ENCODE peak calls at places on chromosomes 12 and 14, in six cellular contexts. Z is AG09319, F is tibial artery, W is endothelial cell, X is BE2C, L is thyroid gland. B is an unnamed sample.
A peak's percentile ranks its signal among the peaks of the same experiment; 100 is the strongest.

GRCh38 chr14:50739186-50739585 is 71.1 kb upstream of the SAV1 start:
- DNase-seq in Z (no peak), F (no peak), W (no peak), X (no peak), L (no peak), B (no peak)

GRCh38 chr12:27334721-27335082 is 2.1 kb downstream of the BMAL2 start:
- DNase-seq in Z (no peak), F (no peak), W (no peak), X (no peak), L (no peak), B (no peak)

GRCh38 chr12:104494816-104495158 is 38.0 kb downstream of the CHST11 start:
- DNase-seq in Z (no peak), F (no peak), W (no peak), X (no peak), L (no peak), B (no peak)

GRCh38 chr12:41190360-41190759 is 2.2 kb downstream of the PDZRN4 start:
- DNase-seq in Z (no peak), F (no peak), W (peak; percentile 14), X (no peak), L (peak; percentile 48), B (peak; percentile 2)

GRCh38 chr14:45715946-45716345 is 462.9 kb upstream of the MIS18BP1 start:
- DNase-seq in Z (no peak), F (no peak), W (no peak), X (no peak), L (no peak), B (no peak)

GRCh38 chr12:6953417-6954315 is 2.5 kb downstream of the PTPN6 start:
- DNase-seq in Z (no peak), F (no peak), W (peak; percentile 55), X (no peak), L (no peak), B (peak; percentile 80)

GRCh38 chr12:29707846-29708245 is 75.9 kb downstream of the TMTC1 start:
- DNase-seq in Z (no peak), F (no peak), W (no peak), X (no peak), L (no peak), B (no peak)

GRCh38 chr12:55720894-55721444 is 776 bp downstream of the RDH5 start:
- DNase-seq in Z (peak; percentile 84), F (peak; percentile 96), W (peak; percentile 38), X (peak; percentile 64), L (peak; percentile 38), B (no peak)

GRCh38 chr14:32985881-32986280 is 47.2 kb downstream of the NPAS3 start:
- DNase-seq in Z (no peak), F (no peak), W (no peak), X (no peak), L (no peak), B (no peak)

GRCh38 chr12:116520801-116521471 is 38.2 kb upstream of the MAP1LC3B2 start:
- DNase-seq in Z (no peak), F (no peak), W (no peak), X (no peak), L (no peak), B (no peak)

GRCh38 chr12:66269757-66270383 is 32.4 kb upstream of the HELB start:
- DNase-seq in Z (peak; percentile 23), F (no peak), W (no peak), X (no peak), L (no peak), B (peak; percentile 37)

GRCh38 chr12:4720637-4720995 is 416 bp downstream of the GALNT8 start:
- DNase-seq in Z (no peak), F (no peak), W (no peak), X (no peak), L (no peak), B (no peak)

GRCh38 chr14:74616507-74616906 is 4.5 kb upstream of the LTBP2 start:
- DNase-seq in Z (no peak), F (no peak), W (no peak), X (no peak), L (no peak), B (no peak)

GRCh38 chr12:65540140-65540539 is 261.7 kb downstream of the MSRB3 start:
- DNase-seq in Z (no peak), F (no peak), W (no peak), X (no peak), L (no peak), B (no peak)

GRCh38 chr14:67748312-67748711 is 46.6 kb downstream of the RDH12 start:
- DNase-seq in Z (no peak), F (no peak), W (no peak), X (no peak), L (peak; percentile 64), B (no peak)

GRCh38 chr14:77123381-77124344 is 17.9 kb downstream of the ZDHHC22 start:
- DNase-seq in Z (no peak), F (no peak), W (no peak), X (no peak), L (peak; percentile 96), B (no peak)

GRCh38 chr12:50637870-50638481 is 125.9 kb upstream of the ATF1 start:
- DNase-seq in Z (no peak), F (no peak), W (no peak), X (no peak), L (no peak), B (peak; percentile 59)

GRCh38 chr12:62766516-62766915 is 168.4 kb downstream of the PPM1H start:
- DNase-seq in Z (no peak), F (no peak), W (no peak), X (no peak), L (no peak), B (no peak)

GRCh38 chr14:71246539-71246938 is 339.3 kb downstream of the PCNX1 start:
- DNase-seq in Z (no peak), F (no peak), W (no peak), X (no peak), L (no peak), B (no peak)

GRCh38 chr12:30440826-30441602 is 254.7 kb downstream of the IPO8 start:
- DNase-seq in Z (no peak), F (no peak), W (peak; percentile 41), X (peak; percentile 51), L (no peak), B (no peak)

GRCh38 chr12:10737249-10737648 is 14.1 kb upstream of the YBX3 start:
- DNase-seq in Z (no peak), F (no peak), W (no peak), X (no peak), L (no peak), B (no peak)

GRCh38 chr12:2574536-2574935 is 220.2 kb upstream of the FKBP4 start:
- DNase-seq in Z (no peak), F (peak; percentile 41), W (no peak), X (no peak), L (no peak), B (no peak)

GRCh38 chr12:103301642-103302620 is 193.8 kb downstream of the C12orf42 start:
- DNase-seq in Z (no peak), F (no peak), W (peak; percentile 62), X (peak; percentile 65), L (no peak), B (no peak)

GRCh38 chr14:99752486-99753121 is 40.6 kb upstream of the EML1 start:
- DNase-seq in Z (no peak), F (no peak), W (no peak), X (no peak), L (no peak), B (no peak)

GRCh38 chr14:23657959-23658470 is 21.9 kb downstream of the DHRS2 start:
- DNase-seq in Z (no peak), F (no peak), W (peak; percentile 17), X (no peak), L (no peak), B (no peak)

GRCh38 chr14:53331247-53331646 is 178.1 kb upstream of the DDHD1 start:
- DNase-seq in Z (no peak), F (no peak), W (no peak), X (no peak), L (no peak), B (no peak)

GRCh38 chr12:57118711-57119271 is 7.6 kb upstream of the STAT6 start:
- DNase-seq in Z (no peak), F (no peak), W (no peak), X (no peak), L (no peak), B (no peak)

GRCh38 chr12:92129609-92130008 is 16.0 kb downstream of the BTG1 start:
- DNase-seq in Z (no peak), F (no peak), W (no peak), X (no peak), L (no peak), B (no peak)
- TF ChIP-seq CTCF in Z (no peak), F (no peak), W (no peak), X (no peak), L (no peak), B (no peak)

GRCh38 chr12:120971299-120972180 is 6.8 kb upstream of the HNF1A start:
- DNase-seq in Z (peak; percentile 24), F (no peak), W (no peak), X (peak; percentile 25), L (peak; percentile 26), B (peak; percentile 80)
- TF ChIP-seq CTCF in Z (peak; percentile 82), F (peak; percentile 78), W (peak; percentile 56), X (peak; percentile 87), L (peak; percentile 46), B (peak; percentile 73)

DNA sequence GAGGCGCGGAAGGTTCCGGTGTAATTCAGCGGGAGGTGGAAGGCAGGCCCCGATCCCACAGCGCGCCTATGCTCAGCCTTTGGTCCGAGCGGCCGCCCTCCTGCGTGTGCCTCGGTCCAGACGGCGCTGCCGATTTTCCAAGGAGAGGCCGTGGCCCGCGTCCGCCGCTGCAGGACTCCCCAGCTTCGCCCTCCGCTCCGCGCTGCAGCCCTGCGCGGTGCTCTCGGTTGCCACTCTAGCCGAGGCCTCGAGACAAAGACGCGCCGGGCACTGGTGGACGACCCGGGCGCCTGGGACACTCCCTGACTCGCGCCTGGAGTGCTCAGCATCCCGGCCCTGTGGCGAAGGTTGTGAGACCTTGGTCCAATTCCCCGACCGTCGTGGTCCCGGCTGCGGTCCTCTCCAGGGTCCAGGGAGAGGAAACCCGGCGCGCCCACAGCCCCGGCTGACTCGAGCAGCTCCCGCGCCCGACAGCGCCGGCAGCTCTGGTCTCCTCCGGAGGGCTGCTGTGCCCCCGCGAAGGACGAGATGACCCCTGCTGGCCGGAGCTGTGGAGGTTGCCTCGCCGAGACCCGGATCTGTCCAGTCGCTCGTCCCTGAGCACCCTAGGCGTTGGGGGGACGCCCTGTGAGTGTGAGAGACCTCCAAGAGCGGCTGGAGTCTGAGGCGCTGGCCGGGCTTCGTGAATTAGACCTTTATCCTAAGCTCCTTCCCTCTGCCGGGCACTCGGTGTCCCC is 6.5 kb downstream of the HOXC12 start:
- DNase-seq in Z (no peak), F (peak; percentile 65), W (peak; percentile 77), X (no peak), L (no peak), B (no peak)
- TF ChIP-seq CTCF in Z (no peak), F (no peak), W (no peak), X (no peak), L (no peak), B (no peak)

GRCh38 chr14:101315802-101316296 is 245.4 kb upstream of the DIO3 start:
- DNase-seq in Z (no peak), F (no peak), W (no peak), X (no peak), L (no peak), B (no peak)

GRCh38 chr14:101318271-101318670 is 243.0 kb upstream of the DIO3 start:
- DNase-seq in Z (no peak), F (no peak), W (no peak), X (no peak), L (no peak), B (no peak)

DNA sequence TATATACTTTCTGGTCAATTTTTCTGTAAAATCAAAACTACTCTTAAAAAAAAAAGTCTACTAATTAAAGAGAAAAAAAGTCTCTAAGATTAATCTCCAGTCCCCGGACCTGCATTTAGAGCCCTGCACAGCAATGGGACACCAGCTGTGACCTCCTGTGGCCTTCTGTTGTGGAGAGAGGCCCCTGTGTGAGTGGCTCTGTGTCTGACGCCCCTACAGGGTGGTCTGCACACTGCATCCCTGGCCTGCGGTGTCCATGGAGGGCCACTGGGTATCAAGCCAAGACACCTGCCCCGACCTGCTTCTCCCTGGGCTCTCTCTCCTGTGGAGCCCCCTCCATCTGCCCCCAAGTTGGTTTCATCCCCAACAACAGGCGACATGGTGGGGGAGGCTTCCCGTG is 248.0 kb upstream of the DIO3 start:
- DNase-seq in Z (no peak), F (no peak), W (no peak), X (peak; percentile 36), L (no peak), B (no peak)
- TF ChIP-seq CTCF in Z (no peak), F (no peak), W (no peak), X (peak; percentile 46), L (no peak), B (no peak)

B was measured in GM10248.